ENCODE peak calls at places on chromosome 18, in four cellular contexts. N is stimulated activated CD4-positive, alpha-beta T cell treated with anti-CD3 and anti-CD28 coated beads, Interleukin-15, amount 100 ng/mL, for 1 hour; Q is astrocyte of the spinal cord; R is effector memory CD8-positive, alpha-beta T cell. L is an unnamed sample.

GRCh38 chr18:70036771-70037452 is 89.2 kb upstream of the CD226 start:
- DNase-seq in N (no peak), R (no peak), Q (no peak), L (no peak)

GRCh38 chr18:37231251-37231650 is 334.3 kb downstream of the CELF4 start:
- DNase-seq in Q (no peak), R (no peak), N (no peak), L (no peak)

GRCh38 chr18:68694316-68694715 is 20.6 kb downstream of the TMX3 start:
- DNase-seq in N (no peak), R (no peak), Q (no peak), L (no peak)

GRCh38 chr18:10169064-10169562 is 255.3 kb downstream of the VAPA start:
- DNase-seq in N (no peak), Q (peak), R (no peak), L (no peak)

GRCh38 chr18:41529093-41529492 is 425.9 kb upstream of the PIK3C3 start:
- DNase-seq in Q (no peak), N (no peak), R (no peak), L (no peak)

GRCh38 chr18:434410-434809 is 66.1 kb downstream of the COLEC12 start:
- DNase-seq in Q (no peak), R (no peak), N (no peak), L (no peak)

GRCh38 chr18:32812342-32812741 is 39.5 kb upstream of the KLHL14 start:
- DNase-seq in Q (no peak), N (no peak), R (no peak), L (no peak)

GRCh38 chr18:64244571-64244970 is 95.7 kb upstream of the LINC00305 start:
- DNase-seq in Q (no peak), R (no peak), N (no peak), L (no peak)

GRCh38 chr18:45838302-45839070 is 13.0 kb downstream of the SIGLEC15 start:
- DNase-seq in N (no peak), Q (no peak), R (no peak), L (no peak)

GRCh38 chr18:58177886-58178470 is 134.0 kb downstream of the NEDD4L start:
- DNase-seq in R (no peak), Q (no peak), N (no peak), L (no peak)

GRCh38 chr18:31977270-31977872 is 34.4 kb upstream of the TRAPPC8 start:
- DNase-seq in R (peak), N (no peak), Q (peak), L (no peak)

GRCh38 chr18:77124452-77124922 is 8.1 kb downstream of the MBP start:
- DNase-seq in Q (peak), N (no peak), R (peak), L (no peak)

GRCh38 chr18:72504866-72505265 is 39.3 kb downstream of the CBLN2 start:
- DNase-seq in R (no peak), Q (no peak), N (no peak), L (no peak)

GRCh38 chr18:35271656-35272055 is 18.4 kb downstream of the ZSCAN30 start:
- DNase-seq in N (no peak), Q (no peak), R (no peak), L (no peak)

GRCh38 chr18:66136039-66136438 is 385.2 kb downstream of the CDH7 start:
- DNase-seq in N (no peak), Q (peak), R (no peak), L (no peak)

GRCh38 chr18:79332601-79333000 is 63.1 kb upstream of the NFATC1 start:
- DNase-seq in N (no peak), R (no peak), Q (no peak), L (no peak)

GRCh38 chr18:58988595-58988994 is 123.9 kb downstream of the ZNF532 start:
- DNase-seq in Q (no peak), R (no peak), N (no peak), L (no peak)

GRCh38 chr18:79934311-79935097 is 16.9 kb downstream of the SLC66A2 start:
- DNase-seq in N (no peak), Q (no peak), R (no peak), L (no peak)

GRCh38 chr18:11154369-11154982 is 5.1 kb upstream of the PIEZO2 start:
- DNase-seq in R (no peak), N (no peak), Q (peak), L (no peak)

GRCh38 chr18:70132999-70133398 is 72.5 kb downstream of the RTTN start:
- DNase-seq in N (no peak), R (no peak), Q (peak), L (no peak)